ENCODE peak calls at places on chromosomes 1 and 21, in five cellular contexts. One of them, this sample, is unnamed.

GRCh38 chr21:42665026-42665425 is 11.6 kb downstream of the PDE9A start:
- DNase-seq in HepG2: no peak
- DNase-seq in body of pancreas: no peak
- DNase-seq in IMR-90: no peak
- DNase-seq in tibial nerve: no peak
- DNase-seq in this sample: no peak

GRCh38 chr1:205870236-205870635 is 20.3 kb upstream of the PM20D1 start:
- DNase-seq in HepG2: no peak
- DNase-seq in body of pancreas: no peak
- DNase-seq in IMR-90: no peak
- DNase-seq in tibial nerve: no peak
- DNase-seq in this sample: no peak

GRCh38 chr1:151010346-151010726 is 2.1 kb downstream of the PRUNE1 start:
- DNase-seq in HepG2: no peak
- DNase-seq in body of pancreas: no peak
- DNase-seq in IMR-90: no peak
- DNase-seq in tibial nerve: no peak
- DNase-seq in this sample: no peak

GRCh38 chr1:24769656-24770651 is 24.7 kb downstream of the CLIC4 start:
- DNase-seq in HepG2: no peak
- DNase-seq in body of pancreas: no peak
- DNase-seq in IMR-90: peak; percentile 98
- DNase-seq in tibial nerve: no peak
- DNase-seq in this sample: no peak

GRCh38 chr1:8097077-8097799 is 71.1 kb upstream of the ERRFI1 start:
- DNase-seq in HepG2: peak; percentile 74
- DNase-seq in body of pancreas: no peak
- DNase-seq in IMR-90: peak; percentile 96
- DNase-seq in tibial nerve: no peak
- DNase-seq in this sample: no peak

GRCh38 chr1:34790985-34791384 is 1.8 kb upstream of the GJA4 start:
- DNase-seq in HepG2: no peak
- DNase-seq in body of pancreas: no peak
- DNase-seq in IMR-90: no peak
- DNase-seq in tibial nerve: no peak
- DNase-seq in this sample: no peak

GRCh38 chr21:38256599-38257302 is at the start of gene KCNJ15:
- DNase-seq in HepG2: no peak
- DNase-seq in body of pancreas: no peak
- DNase-seq in IMR-90: no peak
- DNase-seq in tibial nerve: no peak
- DNase-seq in this sample: no peak

GRCh38 chr21:37803076-37803475 is 113.2 kb downstream of the KCNJ6 start:
- DNase-seq in HepG2: no peak
- DNase-seq in body of pancreas: no peak
- DNase-seq in IMR-90: no peak
- DNase-seq in tibial nerve: no peak
- DNase-seq in this sample: no peak

GRCh38 chr1:3167255-3167654 is 98.3 kb downstream of the PRDM16 start:
- DNase-seq in HepG2: no peak
- DNase-seq in body of pancreas: no peak
- DNase-seq in IMR-90: no peak
- DNase-seq in tibial nerve: no peak
- DNase-seq in this sample: no peak

GRCh38 chr1:104780470-104781078 is 1030.9 kb downstream of the AMY1C start:
- DNase-seq in HepG2: peak; percentile 19
- DNase-seq in body of pancreas: no peak
- DNase-seq in IMR-90: peak; percentile 1
- DNase-seq in tibial nerve: no peak
- DNase-seq in this sample: peak; percentile 2

GRCh38 chr1:171898956-171899355 is 57.7 kb downstream of the DNM3 start:
- DNase-seq in HepG2: no peak
- DNase-seq in body of pancreas: no peak
- DNase-seq in IMR-90: no peak
- DNase-seq in tibial nerve: no peak
- DNase-seq in this sample: no peak

GRCh38 chr1:166368030-166368429 is 201.2 kb upstream of the FAM78B start:
- DNase-seq in HepG2: no peak
- DNase-seq in body of pancreas: no peak
- DNase-seq in IMR-90: no peak
- DNase-seq in tibial nerve: no peak
- DNase-seq in this sample: no peak

GRCh38 chr21:45284456-45284741 is 3.3 kb downstream of the POFUT2 start:
- DNase-seq in HepG2: no peak
- DNase-seq in body of pancreas: no peak
- DNase-seq in IMR-90: no peak
- DNase-seq in tibial nerve: peak; percentile 5
- DNase-seq in this sample: no peak

GRCh38 chr1:24914226-24915069 is 15.6 kb downstream of the RUNX3 start:
- DNase-seq in HepG2: peak; percentile 53
- DNase-seq in body of pancreas: no peak
- DNase-seq in IMR-90: peak; percentile 47
- DNase-seq in tibial nerve: no peak
- DNase-seq in this sample: peak; percentile 58

GRCh38 chr1:9128520-9129371 is at the start of gene GPR157:
- DNase-seq in HepG2: peak; percentile 62
- DNase-seq in body of pancreas: peak; percentile 94
- DNase-seq in IMR-90: peak; percentile 61
- DNase-seq in tibial nerve: peak; percentile 81
- DNase-seq in this sample: peak; percentile 65
- TF ChIP-seq POLR2A in HepG2: peak; percentile 15
- TF ChIP-seq POLR2A in body of pancreas: peak; percentile 51
- TF ChIP-seq POLR2A in IMR-90: no peak
- TF ChIP-seq POLR2A in tibial nerve: peak; percentile 77
- TF ChIP-seq POLR2A in this sample: peak; percentile 68

GRCh38 chr1:54406339-54407181 is at the start of gene SSBP3:
- DNase-seq in HepG2: peak; percentile 79
- DNase-seq in body of pancreas: peak; percentile 93
- DNase-seq in IMR-90: peak; percentile 88
- DNase-seq in tibial nerve: peak; percentile 82
- DNase-seq in this sample: peak; percentile 94

GRCh38 chr1:54407957-54408700 is 1.9 kb upstream of the SSBP3 start:
- DNase-seq in HepG2: no peak
- DNase-seq in body of pancreas: no peak
- DNase-seq in IMR-90: peak; percentile 89
- DNase-seq in tibial nerve: no peak
- DNase-seq in this sample: peak; percentile 91

GRCh38 chr1:54408701-54409066 is 2.5 kb upstream of the SSBP3 start:
- DNase-seq in HepG2: no peak
- DNase-seq in body of pancreas: no peak
- DNase-seq in IMR-90: no peak
- DNase-seq in tibial nerve: no peak
- DNase-seq in this sample: no peak

GRCh38 chr1:54405894-54406293 is 300 bp downstream of the SSBP3 start:
- DNase-seq in HepG2: no peak
- DNase-seq in body of pancreas: no peak
- DNase-seq in IMR-90: no peak
- DNase-seq in tibial nerve: no peak
- DNase-seq in this sample: no peak

DNA sequence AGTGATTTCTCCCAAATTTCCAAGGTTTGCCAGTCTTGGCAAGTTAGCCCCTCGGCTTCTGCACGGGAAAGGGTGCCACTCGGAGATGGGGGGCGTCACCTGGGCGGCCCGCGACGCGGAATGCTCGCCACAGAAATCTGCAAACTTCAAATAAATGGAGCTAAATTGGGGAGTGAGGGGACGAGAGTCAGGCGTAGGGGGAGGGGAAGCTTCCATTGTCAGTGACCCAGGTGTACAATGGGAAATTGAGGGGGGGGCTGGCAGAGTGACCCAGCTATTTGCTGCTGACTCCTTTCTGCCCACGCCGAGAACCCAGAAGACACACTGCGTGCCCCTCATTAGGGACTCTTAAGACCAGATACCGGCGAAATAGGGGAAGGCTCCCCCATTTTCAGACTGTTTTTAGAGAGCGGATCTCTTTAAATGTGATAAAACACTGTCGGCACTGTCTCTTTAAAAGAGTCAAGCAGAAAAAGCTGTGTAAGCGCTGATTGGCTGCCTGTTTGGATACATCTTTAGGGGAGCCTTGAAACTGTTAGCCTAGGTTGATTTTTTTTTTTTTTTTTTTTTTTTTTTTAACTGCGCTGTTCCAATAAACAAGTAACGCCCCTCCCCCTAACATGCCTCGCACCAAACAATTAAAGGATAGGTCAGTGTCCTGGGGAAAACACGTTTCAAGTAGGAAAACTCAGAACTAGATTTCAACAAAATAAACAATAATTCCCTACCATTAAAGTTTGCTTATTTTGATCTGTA is 1.2 kb upstream of the SSBP3 start:
- DNase-seq in HepG2: peak; percentile 86
- DNase-seq in body of pancreas: peak; percentile 70
- DNase-seq in IMR-90: peak; percentile 93
- DNase-seq in tibial nerve: peak; percentile 36
- DNase-seq in this sample: peak; percentile 84
- TF ChIP-seq POLR2A in HepG2: no peak
- TF ChIP-seq POLR2A in body of pancreas: peak; percentile 30
- TF ChIP-seq POLR2A in IMR-90: peak; percentile 62
- TF ChIP-seq POLR2A in tibial nerve: peak; percentile 55
- TF ChIP-seq POLR2A in this sample: no peak

GRCh38 chr1:113998361-113998760 is 19.1 kb downstream of the OLFML3 start:
- DNase-seq in HepG2: no peak
- DNase-seq in body of pancreas: no peak
- DNase-seq in IMR-90: peak; percentile 15
- DNase-seq in tibial nerve: no peak
- DNase-seq in this sample: no peak
- TF ChIP-seq POLR2A in HepG2: no peak
- TF ChIP-seq POLR2A in body of pancreas: no peak
- TF ChIP-seq POLR2A in IMR-90: no peak
- TF ChIP-seq POLR2A in tibial nerve: no peak
- TF ChIP-seq POLR2A in this sample: no peak

GRCh38 chr1:6612641-6613360 is 730 bp upstream of the PHF13 start:
- DNase-seq in HepG2: peak; percentile 23
- DNase-seq in body of pancreas: peak; percentile 59
- DNase-seq in IMR-90: peak; percentile 39
- DNase-seq in tibial nerve: no peak
- DNase-seq in this sample: peak; percentile 42

GRCh38 chr1:6613361-6614018 is at the start of gene PHF13:
- DNase-seq in HepG2: peak; percentile 97
- DNase-seq in body of pancreas: peak; percentile 100
- DNase-seq in IMR-90: peak; percentile 99
- DNase-seq in tibial nerve: peak; percentile 99
- DNase-seq in this sample: peak; percentile 95

GRCh38 chr1:6614019-6614952 is 755 bp downstream of the PHF13 start:
- DNase-seq in HepG2: no peak
- DNase-seq in body of pancreas: peak; percentile 54
- DNase-seq in IMR-90: peak; percentile 21
- DNase-seq in tibial nerve: no peak
- DNase-seq in this sample: no peak

GRCh38 chr1:6619045-6619444 is 5.5 kb downstream of the PHF13 start:
- DNase-seq in HepG2: no peak
- DNase-seq in body of pancreas: no peak
- DNase-seq in IMR-90: no peak
- DNase-seq in tibial nerve: no peak
- DNase-seq in this sample: no peak

GRCh38 chr1:6614953-6615785 is 1.6 kb downstream of the PHF13 start:
- DNase-seq in HepG2: no peak
- DNase-seq in body of pancreas: peak; percentile 35
- DNase-seq in IMR-90: no peak
- DNase-seq in tibial nerve: no peak
- DNase-seq in this sample: no peak
- TF ChIP-seq POLR2A in HepG2: no peak
- TF ChIP-seq POLR2A in body of pancreas: no peak
- TF ChIP-seq POLR2A in IMR-90: no peak
- TF ChIP-seq POLR2A in tibial nerve: no peak
- TF ChIP-seq POLR2A in this sample: no peak

DNA sequence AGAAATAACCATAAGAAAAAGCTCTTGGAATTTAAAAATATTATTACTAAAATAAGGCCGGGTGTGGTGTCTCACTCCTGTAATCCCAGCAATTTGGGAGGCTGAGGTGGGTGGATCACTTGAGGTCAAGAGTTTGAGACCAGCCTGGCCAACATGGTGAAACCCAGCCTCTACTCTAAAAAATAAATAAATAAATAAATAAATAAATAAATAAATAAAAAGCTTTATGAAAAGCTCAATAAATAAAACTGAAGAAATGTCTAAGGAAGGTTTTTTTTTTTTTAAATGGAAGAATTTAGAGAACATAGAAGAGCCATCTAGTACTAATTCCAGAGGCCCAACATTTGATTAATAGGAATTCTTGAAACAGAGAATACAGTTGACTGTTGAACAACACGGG is 249.1 kb upstream of the PROX1 start:
- DNase-seq in HepG2: no peak
- DNase-seq in body of pancreas: no peak
- DNase-seq in IMR-90: no peak
- DNase-seq in tibial nerve: no peak
- DNase-seq in this sample: no peak
- TF ChIP-seq POLR2A in HepG2: no peak
- TF ChIP-seq POLR2A in body of pancreas: no peak
- TF ChIP-seq POLR2A in IMR-90: no peak
- TF ChIP-seq POLR2A in tibial nerve: no peak
- TF ChIP-seq POLR2A in this sample: no peak

This sample was measured in H54.